ENCODE peak calls at places on chromosomes 4 and X, in nine cellular contexts. X is GM23248, I is K562, G is mesenchymal stem cell, B is SK-N-SH, M is PC-3, Y is HepG2, E is endodermal cell, K is IMR-90. A is an unnamed sample.

GRCh38 chrX:17521871-17522693 is 147.1 kb downstream of the NHS start:
- DNase-seq in X (peak; percentile 50), I (peak; percentile 1), G (no peak), B (peak; percentile 62), M (peak; percentile 69), Y (no peak), E (peak; percentile 82), K (peak; percentile 45), A (peak; percentile 68)

GRCh38 chr4:173434226-173434625 is 35.3 kb upstream of the SCRG1 start:
- DNase-seq in X (no peak), I (no peak), G (no peak), B (no peak), M (no peak), Y (no peak), E (no peak), K (no peak), A (no peak)

GRCh38 chrX:149145845-149146285 is 359.2 kb downstream of the IDS start:
- DNase-seq in X (peak; percentile 12), I (peak; percentile 9), G (peak; percentile 32), B (no peak), M (no peak), Y (no peak), E (peak; percentile 44), K (no peak), A (peak; percentile 17)

GRCh38 chr4:87326460-87326859 is 3.8 kb upstream of the HSD17B13 start:
- DNase-seq in X (no peak), I (no peak), G (no peak), B (no peak), M (no peak), Y (no peak), E (no peak), K (no peak), A (no peak)

GRCh38 chrX:1618689-1619088 is 3.8 kb downstream of the ASMT start:
- DNase-seq in X (no peak), I (no peak), G (no peak), B (no peak), M (no peak), Y (no peak), E (peak; percentile 96), K (no peak), A (no peak)

GRCh38 chr4:22170353-22170752 is 221.8 kb upstream of the KCNIP4 start:
- DNase-seq in X (peak; percentile 78), I (no peak), G (peak; percentile 12), B (no peak), M (peak; percentile 84), Y (no peak), E (no peak), K (peak; percentile 60), A (peak; percentile 69)

GRCh38 chrX:115047181-115047580 is 29.8 kb upstream of the IL13RA2 start:
- DNase-seq in X (peak; percentile 48), I (no peak), G (peak; percentile 8), B (no peak), M (no peak), Y (no peak), E (no peak), K (peak; percentile 49), A (peak; percentile 2)

GRCh38 chrX:136660896-136661295 is 12.9 kb downstream of the CD40LG start:
- DNase-seq in X (no peak), I (no peak), G (no peak), B (no peak), M (no peak), Y (no peak), E (no peak), K (no peak), A (no peak)

GRCh38 chr4:159267023-159267939 is 164.4 kb downstream of the RAPGEF2 start:
- DNase-seq in X (peak; percentile 36), I (no peak), G (peak; percentile 44), B (peak; percentile 46), M (no peak), Y (no peak), E (no peak), K (peak; percentile 48), A (peak; percentile 49)

GRCh38 chr4:15006416-15007024 is 4.2 kb downstream of the CPEB2 start:
- DNase-seq in X (peak; percentile 42), I (peak; percentile 20), G (peak; percentile 43), B (no peak), M (peak; percentile 14), Y (no peak), E (no peak), K (peak; percentile 18), A (peak; percentile 19)

GRCh38 chrX:129840334-129840733 is 3.4 kb downstream of the ZDHHC9 start:
- DNase-seq in X (peak; percentile 30), I (no peak), G (no peak), B (no peak), M (no peak), Y (peak; percentile 50), E (no peak), K (no peak), A (no peak)

GRCh38 chrX:103918584-103919335 is 43.7 kb upstream of the TMSB15B start:
- DNase-seq in X (peak; percentile 74), I (peak; percentile 6), G (peak; percentile 81), B (peak; percentile 71), M (peak; percentile 72), Y (no peak), E (peak; percentile 94), K (peak; percentile 59), A (peak; percentile 77)

GRCh38 chr4:128865132-128865531 is 55.6 kb downstream of the JADE1 start:
- DNase-seq in X (no peak), I (no peak), G (no peak), B (no peak), M (no peak), Y (no peak), E (no peak), K (no peak), A (no peak)
- H3K36me3 ChIP-seq in X (peaks cover 64% of the 10 kb centered on the region), I (peaks cover 100% of the 10 kb centered on the region), G (peaks cover 42% of the 10 kb centered on the region), B (peaks cover 91% of the 10 kb centered on the region), M (no peaks in the 10 kb centered on the region), Y (peaks cover 21% of the 10 kb centered on the region), E (peaks cover 93% of the 10 kb centered on the region), K (peaks cover 43% of the 10 kb centered on the region), A (peaks cover 33% of the 10 kb centered on the region)

GRCh38 chr4:70920592-70920991 is 18.4 kb downstream of the MOB1B start:
- DNase-seq in X (no peak), I (no peak), G (no peak), B (no peak), M (no peak), Y (no peak), E (no peak), K (no peak), A (no peak)
- H3K9ac ChIP-seq in X (no peak overlapping the region), I (no peak overlapping the region), G (no peak overlapping the region), B (no peak overlapping the region), M (no peak overlapping the region), Y (no peak overlapping the region), E (no peak overlapping the region), K (no peak overlapping the region), A (no peak overlapping the region)

GRCh38 chr4:145155268-145155870 is 25.0 kb downstream of the OTUD4 start:
- DNase-seq in X (no peak), I (no peak), G (no peak), B (no peak), M (no peak), Y (no peak), E (no peak), K (no peak), A (no peak)

GRCh38 chr4:145148980-145149379 is 31.4 kb downstream of the OTUD4 start:
- DNase-seq in X (no peak), I (no peak), G (no peak), B (no peak), M (no peak), Y (no peak), E (no peak), K (no peak), A (no peak)

GRCh38 chr4:145153181-145153903 is 27.0 kb downstream of the OTUD4 start:
- DNase-seq in X (no peak), I (no peak), G (no peak), B (no peak), M (no peak), Y (no peak), E (no peak), K (peak; percentile 17), A (no peak)

GRCh38 chr4:145153904-145154298 is 26.5 kb downstream of the OTUD4 start:
- DNase-seq in X (no peak), I (no peak), G (no peak), B (no peak), M (no peak), Y (no peak), E (no peak), K (no peak), A (no peak)

DNA sequence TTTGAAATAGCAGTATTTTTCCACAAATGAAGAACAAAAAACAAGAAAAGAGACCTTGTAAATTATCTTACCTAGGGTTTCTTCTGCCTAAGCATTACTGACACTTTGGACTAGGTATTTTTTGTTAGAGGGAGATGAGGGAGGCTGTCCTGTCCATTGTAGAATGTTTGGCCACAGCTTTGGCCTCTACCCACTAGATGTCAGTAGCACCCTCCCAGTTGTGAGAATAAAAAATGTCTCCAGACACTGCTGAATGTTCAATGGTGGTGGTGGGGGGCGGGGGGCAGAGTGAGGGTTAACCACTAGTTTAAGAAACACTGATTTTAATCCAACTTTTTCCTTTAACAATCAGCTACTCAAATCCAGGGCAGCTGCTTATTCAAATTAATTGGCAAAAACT is 25.8 kb downstream of the OTUD4 start:
- DNase-seq in X (peak; percentile 51), I (peak; percentile 42), G (peak; percentile 49), B (no peak), M (peak; percentile 47), Y (peak; percentile 31), E (peak; percentile 65), K (peak; percentile 35), A (peak; percentile 39)
- H3K36me3 ChIP-seq in X (peaks cover 43% of the 10 kb centered on the region), I (peaks cover 87% of the 10 kb centered on the region), G (peaks cover 4% of the 10 kb centered on the region), B (peaks cover 65% of the 10 kb centered on the region), M (peaks cover 52% of the 10 kb centered on the region), Y (peaks cover 12% of the 10 kb centered on the region), E (peaks cover 88% of the 10 kb centered on the region), K (peaks cover 7% of the 10 kb centered on the region), A (peaks cover 3% of the 10 kb centered on the region)

GRCh38 chrX:78619829-78620228 is 39.3 kb downstream of the RTL3 start:
- DNase-seq in X (peak; percentile 56), I (no peak), G (no peak), B (no peak), M (no peak), Y (no peak), E (no peak), K (no peak), A (peak; percentile 29)

GRCh38 chrX:78625292-78625909 is 33.7 kb downstream of the RTL3 start:
- DNase-seq in X (no peak), I (no peak), G (no peak), B (no peak), M (no peak), Y (no peak), E (no peak), K (no peak), A (no peak)

GRCh38 chrX:78618987-78619386 is 40.1 kb downstream of the RTL3 start:
- DNase-seq in X (no peak), I (no peak), G (no peak), B (no peak), M (no peak), Y (no peak), E (no peak), K (no peak), A (no peak)

GRCh38 chrX:78622834-78623233 is 36.3 kb downstream of the RTL3 start:
- DNase-seq in X (no peak), I (no peak), G (no peak), B (no peak), M (no peak), Y (no peak), E (no peak), K (no peak), A (no peak)

DNA sequence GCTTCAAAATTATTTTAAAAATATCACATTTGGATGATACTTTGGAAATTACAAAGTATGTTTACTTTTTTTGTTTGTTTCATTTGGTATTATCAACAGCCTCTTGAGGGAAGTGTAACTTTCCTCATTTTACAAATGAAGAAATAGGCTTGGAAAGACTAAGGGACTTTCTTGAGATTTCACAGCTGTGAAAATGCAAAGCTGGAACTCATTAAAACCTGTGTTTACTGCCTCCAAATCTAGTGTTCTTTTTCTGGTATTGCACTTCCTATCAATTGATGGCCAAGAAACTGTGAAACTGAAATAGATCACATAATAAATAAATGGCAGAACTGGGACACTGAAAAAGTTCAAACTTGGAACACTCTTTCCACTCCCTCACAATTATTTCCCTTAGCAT is 34.2 kb downstream of the RTL3 start:
- DNase-seq in X (no peak), I (no peak), G (no peak), B (no peak), M (no peak), Y (no peak), E (no peak), K (no peak), A (no peak)
- H3K9ac ChIP-seq in X (no peak overlapping the region), I (no peak overlapping the region), G (no peak overlapping the region), B (no peak overlapping the region), M (no peak overlapping the region), Y (no peak overlapping the region), E (no peak overlapping the region), K (no peak overlapping the region), A (no peak overlapping the region)

A was measured in fibroblast of lung.